ENCODE peak calls at places on chromosomes 1 and 21, in five cellular contexts. J is osteocyte, X is adrenal gland, T is anterior cingulate cortex, F is occipital lobe. I is an unnamed sample.
A peak's percentile ranks its signal among the peaks of the same experiment; 100 is the strongest.

GRCh38 chr1:28518000-28518744 is 12.3 kb downstream of the RCC1 start:
- DNase-seq in T (peak; percentile 81), F (peak; percentile 66), J (peak; percentile 96), X (peak; percentile 90), I (peak; percentile 89)

GRCh38 chr1:40627987-40628902 is 37.2 kb downstream of the RIMS3 start:
- DNase-seq in F (no peak), J (no peak), T (no peak), X (no peak), I (peak; percentile 34)

GRCh38 chr21:44947111-44947929 is 7.5 kb downstream of the SLX9 start:
- DNase-seq in F (no peak), J (no peak), T (no peak), X (peak; percentile 25), I (peak; percentile 75)

GRCh38 chr1:17586172-17586963 is 46.9 kb downstream of the ARHGEF10L start:
- DNase-seq in X (no peak), F (no peak), T (no peak), J (no peak), I (peak; percentile 92)

GRCh38 chr1:8417625-8418024 is 99.7 kb downstream of the SLC45A1 start:
- DNase-seq in T (no peak), X (no peak), J (no peak), F (no peak), I (no peak)

GRCh38 chr1:7447736-7448135 is 323.4 kb upstream of the VAMP3 start:
- DNase-seq in J (no peak), X (no peak), F (no peak), T (no peak), I (no peak)

GRCh38 chr1:161473363-161473762 is 31.9 kb upstream of the FCGR2A start:
- DNase-seq in X (no peak), F (no peak), J (no peak), T (no peak), I (no peak)

GRCh38 chr1:53835491-53835890 is 2.6 kb downstream of the NDC1 start:
- DNase-seq in J (no peak), X (no peak), F (no peak), T (no peak), I (no peak)

GRCh38 chr1:203322480-203323179 is 17.3 kb downstream of the BTG2 start:
- DNase-seq in T (no peak), X (peak; percentile 48), F (no peak), J (no peak), I (peak; percentile 81)

GRCh38 chr1:30411206-30411605 is 312.2 kb downstream of the MATN1 start:
- DNase-seq in T (no peak), J (peak; percentile 54), F (no peak), X (no peak), I (no peak)